ENCODE peak calls at places on chromosomes 12 and 14, in five cellular contexts. M is neural progenitor cell, R is GM06990, G is astrocyte of the spinal cord, K is K562. H is an unnamed sample.

GRCh38 chr14:33569844-33570716 is 380.8 kb downstream of the EGLN3 start:
- DNase-seq in K (no peak), G (peak), R (no peak), M (no peak), H (peak)

GRCh38 chr14:90698379-90698869 is 117.8 kb downstream of the TTC7B start:
- DNase-seq in R (no peak), M (no peak), K (no peak), G (peak), H (peak)

GRCh38 chr14:32329146-32329545 is at the start of gene AKAP6:
- DNase-seq in K (no peak), M (peak), R (no peak), G (no peak), H (no peak)

GRCh38 chr14:92670177-92670576 is 78.2 kb downstream of the LGMN start:
- DNase-seq in M (no peak), K (no peak), G (peak), R (no peak), H (peak)

GRCh38 chr14:63178912-63179311 is 25.3 kb upstream of the RHOJ start:
- DNase-seq in M (no peak), G (peak), K (no peak), R (no peak), H (peak)

GRCh38 chr14:53613404-53614253 is 343.0 kb downstream of the BMP4 start:
- DNase-seq in M (peak), R (peak), K (no peak), G (peak), H (no peak)

GRCh38 chr14:100330396-100330931 is 7.3 kb downstream of the SLC25A47 start:
- DNase-seq in R (no peak), K (no peak), M (no peak), G (no peak), H (no peak)

GRCh38 chr12:49342066-49342913 is 4.4 kb upstream of the DNAJC22 start:
- DNase-seq in M (peak), K (peak), G (peak), R (peak), H (peak)

GRCh38 chr14:72879431-72879830 is 14.5 kb downstream of the DPF3 start:
- DNase-seq in K (no peak), M (no peak), R (no peak), G (no peak), H (no peak)

GRCh38 chr12:25106818-25107217 is 88.1 kb downstream of the DNAI7 start:
- DNase-seq in G (no peak), M (no peak), R (no peak), K (no peak), H (no peak)

GRCh38 chr12:69154585-69155363 is 84.6 kb upstream of the CPSF6 start:
- DNase-seq in M (peak), K (peak), R (peak), G (peak), H (peak)

GRCh38 chr12:2341871-2342270 is 289.1 kb downstream of the CACNA1C start:
- DNase-seq in G (peak), M (no peak), K (no peak), R (no peak), H (peak)

GRCh38 chr12:7555752-7556151 is 52.2 kb upstream of the CD163 start:
- DNase-seq in R (no peak), G (peak), M (no peak), K (peak), H (peak)

GRCh38 chr12:61029516-61029915 is 1230.7 kb upstream of the USP15 start:
- DNase-seq in G (no peak), M (no peak), R (no peak), K (no peak), H (no peak)

GRCh38 chr12:29103539-29103974 is 45.5 kb upstream of the FAR2 start:
- DNase-seq in R (peak), K (no peak), G (no peak), M (no peak), H (no peak)

GRCh38 chr12:59431266-59431665 is 164.6 kb upstream of the SLC16A7 start:
- DNase-seq in G (no peak), K (no peak), R (no peak), M (no peak), H (peak)

GRCh38 chr12:49615725-49616124 is 7.6 kb upstream of the PRPF40B start:
- DNase-seq in G (no peak), R (no peak), K (no peak), M (no peak), H (peak)

GRCh38 chr14:61042220-61042619 is 61.2 kb downstream of the SLC38A6 start:
- DNase-seq in G (no peak), M (no peak), K (no peak), R (no peak), H (no peak)

GRCh38 chr14:92160619-92161018 is 38.9 kb downstream of the CPSF2 start:
- DNase-seq in R (no peak), M (no peak), G (peak), K (no peak), H (peak)

GRCh38 chr14:54435500-54435981 is 5.6 kb downstream of the CNIH1 start:
- DNase-seq in R (peak), M (no peak), K (peak), G (peak), H (peak)

GRCh38 chr12:57621497-57622292 is 10.5 kb downstream of the ARHGEF25 start:
- DNase-seq in R (peak), G (no peak), M (peak), K (peak), H (peak)

GRCh38 chr14:67942311-67942710 is 122.7 kb downstream of the RAD51B start:
- DNase-seq in G (no peak), R (no peak), K (no peak), M (no peak), H (no peak)

GRCh38 chr14:61254803-61255526 is 26.2 kb downstream of the TMEM30B start:
- DNase-seq in G (no peak), K (no peak), M (peak), R (no peak), H (no peak)

GRCh38 chr14:99425272-99425681 is 55.4 kb downstream of the SETD3 start:
- DNase-seq in K (no peak), M (no peak), G (no peak), R (no peak), H (no peak)

GRCh38 chr12:51011960-51012359 is 14.2 kb downstream of the SLC11A2 start:
- DNase-seq in G (no peak), K (peak), M (peak), R (no peak), H (no peak)

GRCh38 chr12:68446896-68447806 is 115.0 kb upstream of the MDM1 start:
- DNase-seq in G (no peak), K (no peak), M (peak), R (no peak), H (peak)

GRCh38 chr12:12913626-12914388 is 22.4 kb downstream of the GPRC5A start:
- DNase-seq in R (no peak), K (no peak), M (no peak), G (no peak), H (no peak)

GRCh38 chr12:75889214-75889613 is 142.4 kb downstream of the PHLDA1 start:
- DNase-seq in M (peak), R (no peak), K (no peak), G (no peak), H (no peak)

GRCh38 chr12:4587108-4587507 is 25.1 kb downstream of the DYRK4 start:
- DNase-seq in R (no peak), G (no peak), K (no peak), M (no peak), H (no peak)

GRCh38 chr12:49870501-49871262 is 27.8 kb upstream of the BCDIN3D start:
- DNase-seq in R (no peak), G (no peak), K (no peak), M (no peak), H (no peak)

GRCh38 chr12:43638786-43639185 is 86.8 kb upstream of the ADAMTS20 start:
- DNase-seq in G (no peak), R (no peak), K (no peak), M (no peak), H (no peak)

GRCh38 chr12:65868133-65868705 is 43.9 kb downstream of the HMGA2 start:
- DNase-seq in G (peak), R (no peak), K (no peak), M (no peak), H (peak)

GRCh38 chr14:69342928-69343525 is 55.1 kb downstream of the ERH start:
- DNase-seq in K (no peak), G (no peak), R (no peak), M (no peak), H (no peak)

GRCh38 chr12:18068355-18068754 is 21.6 kb downstream of the RERGL start:
- DNase-seq in K (no peak), G (no peak), R (no peak), M (no peak), H (no peak)

GRCh38 chr12:131677699-131678098 is 33.2 kb upstream of the SFSWAP start:
- DNase-seq in M (no peak), R (no peak), G (no peak), K (no peak), H (no peak)

GRCh38 chr12:131683266-131684014 is 27.4 kb upstream of the SFSWAP start:
- DNase-seq in K (no peak), R (no peak), M (no peak), G (no peak), H (no peak)

GRCh38 chr12:131681257-131681620 is 29.7 kb upstream of the SFSWAP start:
- DNase-seq in G (no peak), K (no peak), M (no peak), R (no peak), H (no peak)

GRCh38 chr12:131684015-131684725 is 26.7 kb upstream of the SFSWAP start:
- DNase-seq in G (no peak), K (no peak), M (no peak), R (no peak), H (no peak)

DNA sequence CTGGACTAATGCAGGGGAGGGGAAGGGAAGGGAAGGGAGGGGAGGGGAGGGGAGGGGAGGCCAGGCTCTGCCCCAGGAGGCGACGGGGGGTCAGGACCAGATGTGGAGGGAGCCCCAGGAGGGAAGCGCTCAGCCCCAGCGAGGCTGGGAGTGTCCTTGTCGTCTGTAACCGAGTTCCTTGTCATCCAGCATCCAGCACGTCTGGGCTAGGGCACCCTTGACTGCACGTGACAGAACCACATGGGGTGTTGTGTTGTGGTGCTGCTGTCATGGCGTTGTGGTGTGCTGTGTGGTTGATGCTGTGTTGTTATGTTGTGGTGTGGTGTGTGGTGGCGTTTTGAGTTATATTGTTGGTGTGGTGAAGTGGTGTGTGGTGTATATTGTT is 28.4 kb upstream of the SFSWAP start:
- DNase-seq in G (no peak), K (no peak), M (no peak), R (no peak), H (no peak)
- H3K4me3 ChIP-seq in G (no peak), K (no peak), M (no peak), R (no peak), H (no peak)

GRCh38 chr14:66572836-66573235 is 64.9 kb downstream of the GPHN start:
- DNase-seq in G (no peak), R (no peak), M (no peak), K (no peak), H (peak)

GRCh38 chr14:66563731-66564130 is 55.8 kb downstream of the GPHN start:
- DNase-seq in G (no peak), K (no peak), M (no peak), R (no peak), H (no peak)

GRCh38 chr14:66568220-66568619 is 60.3 kb downstream of the GPHN start:
- DNase-seq in R (no peak), K (no peak), M (no peak), G (no peak), H (peak)
- TF ChIP-seq CTCF in R (no peak), K (no peak), M (no peak), G (no peak), H (no peak)

GRCh38 chr14:36518031-36518585 is 1.9 kb downstream of the NKX2-1 start:
- DNase-seq in M (peak), K (no peak), R (no peak), G (no peak), H (no peak)

GRCh38 chr14:36517242-36518030 is 2.6 kb downstream of the NKX2-1 start:
- DNase-seq in R (no peak), M (peak), G (no peak), K (no peak), H (no peak)

GRCh38 chr14:36516719-36517241 is 3.3 kb downstream of the NKX2-1 start:
- DNase-seq in K (no peak), G (no peak), M (no peak), R (no peak), H (no peak)

GRCh38 chr14:36519431-36520321 is at the start of gene NKX2-1:
- DNase-seq in M (peak), R (no peak), G (no peak), K (no peak), H (no peak)

GRCh38 chr14:36518586-36519430 is 1.2 kb downstream of the NKX2-1 start:
- DNase-seq in K (no peak), M (peak), G (no peak), R (no peak), H (no peak)
- H3K4me3 ChIP-seq in K (no peak), M (peak), G (no peak), R (no peak), H (no peak)

GRCh38 chr14:41403360-41403759 is 203.3 kb upstream of the LRFN5 start:
- DNase-seq in M (no peak), R (no peak), K (no peak), G (no peak), H (no peak)

GRCh38 chr14:41404121-41404520 is 202.6 kb upstream of the LRFN5 start:
- DNase-seq in M (no peak), K (no peak), G (no peak), R (no peak), H (peak)
- TF ChIP-seq CTCF in M (no peak), K (no peak), G (no peak), R (no peak), H (no peak)

DNA sequence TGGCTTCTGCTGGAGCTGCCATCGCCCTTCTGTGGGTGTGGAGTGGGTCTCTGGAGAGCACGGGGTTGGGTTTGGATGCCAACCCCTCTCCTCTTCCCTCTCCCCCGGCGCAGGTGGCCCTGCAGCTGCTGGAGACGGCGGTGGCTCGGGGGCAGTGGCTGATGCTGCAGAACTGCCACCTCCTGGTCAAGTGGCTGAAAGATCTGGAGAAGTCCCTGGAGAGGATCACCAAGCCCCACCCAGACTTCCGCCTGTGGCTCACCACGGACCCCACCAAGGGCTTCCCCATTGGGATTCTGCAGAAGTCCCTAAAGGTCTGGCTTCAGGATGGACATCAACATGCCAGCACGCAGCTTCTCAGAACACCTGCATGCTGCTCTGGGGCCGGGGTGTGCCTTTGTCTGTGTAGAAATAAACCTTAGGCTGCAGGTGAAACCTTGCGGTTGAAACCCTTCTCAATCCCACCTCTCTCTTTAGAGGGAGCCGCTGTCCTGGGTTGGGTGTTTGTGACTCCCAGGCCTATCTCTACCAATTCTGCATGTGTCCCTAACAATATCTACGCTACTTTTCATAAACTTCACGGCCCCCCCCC is 44.3 kb downstream of the CCDC92 start:
- DNase-seq in G (no peak), M (no peak), K (peak), R (no peak), H (no peak)
- H3K4me3 ChIP-seq in G (no peak), M (no peak), K (no peak), R (no peak), H (no peak)

GRCh38 chr14:88452231-88452630 is 66.8 kb downstream of the SPATA7 start:
- DNase-seq in K (no peak), G (no peak), M (no peak), R (no peak), H (no peak)
- TF ChIP-seq CTCF in K (no peak), G (no peak), M (peak), R (peak), H (no peak)

DNA sequence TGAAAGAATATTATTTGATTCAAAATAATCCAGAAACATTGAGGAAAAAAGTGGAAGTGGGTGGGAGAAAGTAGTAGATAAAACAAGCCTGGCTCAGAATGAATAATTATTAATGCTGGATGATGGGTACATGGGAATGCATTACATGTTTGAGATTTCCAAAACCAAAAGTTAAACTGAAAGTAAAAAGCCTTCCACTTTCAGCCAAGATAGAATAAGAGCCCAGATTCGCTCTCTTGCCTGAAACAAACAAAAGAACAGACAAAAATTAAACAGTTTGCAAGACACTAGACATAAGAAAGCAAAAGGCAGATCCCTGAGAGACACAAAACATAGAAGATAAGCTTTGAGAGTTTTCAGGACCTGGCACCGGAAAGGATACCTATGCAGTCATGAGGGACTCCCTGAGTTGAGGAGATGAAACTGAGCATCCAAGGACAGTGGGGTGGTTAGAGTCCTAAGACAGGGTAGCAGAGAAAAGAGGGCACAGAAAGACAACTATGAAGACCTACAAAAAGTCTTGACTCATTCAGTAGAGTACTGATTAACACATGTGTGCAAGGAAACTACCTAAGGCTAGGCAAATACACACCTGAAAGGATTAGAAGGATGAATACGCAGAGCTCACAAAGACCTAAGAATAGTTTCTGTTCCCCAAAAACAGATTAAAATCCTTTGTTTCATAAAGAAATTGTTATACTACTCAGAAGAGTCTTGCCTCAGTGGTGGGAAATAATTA is 54.1 kb downstream of the CEP83 start:
- DNase-seq in G (no peak), M (no peak), R (peak), K (no peak), H (no peak)
- H3K4me3 ChIP-seq in G (no peak), M (no peak), R (peak), K (no peak), H (no peak)

H was measured in cardiac fibroblast.